ENCODE peak calls at places on chromosomes 2 and 18, in ten cellular contexts. D, U, R, G, I, E, B, Y, K and Z are unnamed samples.

GRCh38 chr2:152825834-152826233 is 107.4 kb downstream of the ARL6IP6 start:
- DNase-seq in D (peak; percentile 80), U (peak; percentile 22), R (no peak), G (peak; percentile 93), I (no peak), E (no peak), B (peak; percentile 63), Y (peak; percentile 14), K (no peak), Z (peak; percentile 57)

GRCh38 chr2:8039732-8040131 is 642.1 kb upstream of the ID2 start:
- DNase-seq in D (no peak), U (no peak), R (no peak), G (no peak), I (no peak), E (no peak), B (no peak), Y (no peak), K (no peak), Z (no peak)

GRCh38 chr18:76980663-76981387 is 151.8 kb downstream of the MBP start:
- DNase-seq in D (no peak), U (no peak), R (no peak), G (no peak), I (no peak), E (peak; percentile 15), B (no peak), Y (no peak), K (peak; percentile 6), Z (no peak)

GRCh38 chr18:72419914-72420313 is 124.2 kb downstream of the CBLN2 start:
- DNase-seq in D (no peak), U (no peak), R (no peak), G (peak; percentile 0), I (no peak), E (no peak), B (no peak), Y (peak; percentile 0), K (no peak), Z (no peak)

GRCh38 chr2:60439219-60439974 is 114.1 kb downstream of the BCL11A start:
- DNase-seq in D (no peak), U (peak; percentile 53), R (peak; percentile 70), G (no peak), I (no peak), E (no peak), B (no peak), Y (peak; percentile 6), K (peak; percentile 55), Z (no peak)

GRCh38 chr2:141557329-141558098 is 573.3 kb downstream of the LRP1B start:
- DNase-seq in D (peak; percentile 51), U (peak; percentile 90), R (no peak), G (peak; percentile 90), I (no peak), E (peak; percentile 83), B (peak; percentile 90), Y (peak; percentile 64), K (no peak), Z (peak; percentile 57)

GRCh38 chr2:6773694-6774044 is 92.0 kb downstream of the CMPK2 start:
- DNase-seq in D (no peak), U (no peak), R (no peak), G (no peak), I (no peak), E (no peak), B (no peak), Y (no peak), K (no peak), Z (no peak)

GRCh38 chr18:76234559-76234958 is 260.5 kb downstream of the ZNF516 start:
- DNase-seq in D (no peak), U (peak; percentile 9), R (no peak), G (no peak), I (no peak), E (no peak), B (no peak), Y (peak; percentile 16), K (no peak), Z (peak; percentile 25)

GRCh38 chr2:210623506-210623905 is 67.1 kb downstream of the CPS1 start:
- DNase-seq in D (no peak), U (no peak), R (no peak), G (no peak), I (no peak), E (no peak), B (no peak), Y (no peak), K (no peak), Z (no peak)

GRCh38 chr18:3248670-3249359 is 1.2 kb downstream of the MYL12A start:
- DNase-seq in D (no peak), U (peak; percentile 75), R (no peak), G (peak; percentile 70), I (no peak), E (peak; percentile 70), B (no peak), Y (peak; percentile 68), K (no peak), Z (peak; percentile 72)

DNA sequence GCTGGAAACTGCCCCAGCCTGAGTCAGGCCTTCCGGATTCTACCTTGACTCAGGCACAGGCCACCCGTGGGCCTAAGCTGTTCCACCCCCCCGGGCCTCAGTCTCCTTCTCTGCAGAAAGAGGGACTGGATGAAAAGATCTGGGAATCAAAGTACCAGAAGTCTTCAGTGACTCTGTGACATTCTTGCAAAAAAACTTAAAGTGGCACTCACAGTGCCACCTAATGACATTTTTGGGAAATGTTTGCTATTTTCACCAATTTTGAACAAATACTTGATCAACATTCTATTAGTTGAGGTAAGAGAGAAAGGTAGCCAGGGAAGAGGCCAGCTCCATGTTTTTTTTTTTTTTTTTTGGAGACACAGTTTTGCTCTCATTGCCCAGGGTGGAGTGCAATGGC is 48.3 kb upstream of the ACAA2 start:
- DNase-seq in D (no peak), U (no peak), R (no peak), G (peak; percentile 4), I (no peak), E (peak; percentile 7), B (no peak), Y (peak; percentile 20), K (no peak), Z (no peak)
- TF ChIP-seq CTCF in D (peak; percentile 49), U (peak; percentile 37), R (peak; percentile 34), G (peak; percentile 52), I (peak; percentile 50), E (peak; percentile 25), B (peak; percentile 6), Y (peak; percentile 27), K (peak; percentile 20), Z (peak; percentile 32)

GRCh38 chr2:62202729-62203128 is 6.8 kb downstream of the B3GNT2 start:
- DNase-seq in D (no peak), U (no peak), R (no peak), G (no peak), I (no peak), E (no peak), B (no peak), Y (no peak), K (no peak), Z (no peak)
- H3K4me3 ChIP-seq in D (no peak overlapping the region), U (no peak overlapping the region), R (no peak overlapping the region), G (no peak overlapping the region), I (no peak overlapping the region), E (no peak overlapping the region), B (no peak overlapping the region), Y (no peak overlapping the region), K (no peak overlapping the region), Z (no peak overlapping the region)

DNA sequence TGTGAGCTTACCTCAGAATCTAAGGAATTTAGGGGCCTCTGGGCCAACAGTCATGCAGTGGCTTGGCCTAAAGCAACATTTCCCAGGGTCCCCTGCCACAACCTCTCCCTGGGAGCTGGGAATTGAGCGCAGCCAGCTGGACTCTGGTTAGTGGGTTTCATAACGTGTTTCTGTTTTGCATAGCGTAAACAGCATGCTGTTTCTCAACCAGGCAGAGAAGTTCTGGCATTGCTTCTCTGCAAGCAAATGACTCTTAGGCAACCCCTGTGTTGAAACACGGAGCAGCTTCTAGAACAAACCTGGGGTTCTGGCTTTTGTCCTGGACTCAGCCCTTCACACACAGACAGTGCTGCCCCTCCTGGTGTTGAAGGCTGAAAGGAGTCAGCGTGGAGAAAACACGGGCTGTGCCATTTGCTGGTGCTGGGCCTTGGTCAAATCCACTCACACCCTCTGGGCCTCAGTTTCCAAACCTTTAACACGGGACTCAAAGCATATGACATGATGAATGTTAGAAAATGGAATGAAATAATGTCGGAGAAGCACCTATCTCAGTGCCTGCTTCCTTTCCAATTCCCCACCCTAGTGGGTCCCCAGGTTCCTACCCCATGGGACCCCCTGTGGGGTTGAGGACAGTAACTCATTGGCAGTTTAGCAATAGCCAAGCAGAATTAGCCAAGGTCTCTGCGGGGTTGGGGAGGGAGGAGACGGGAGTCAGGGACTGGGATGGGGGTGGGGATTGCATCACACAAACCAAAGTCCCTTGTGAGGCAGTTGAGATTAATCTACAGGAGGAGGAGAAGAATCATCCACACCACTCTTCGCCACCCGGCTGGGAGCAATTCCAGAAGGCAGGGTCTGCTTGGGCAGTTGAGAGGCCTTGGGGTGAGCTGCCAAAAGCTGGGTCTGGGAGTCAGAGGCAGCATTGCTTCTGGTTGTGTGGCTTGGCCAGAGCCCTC is 30.2 kb upstream of the IL1R2 start:
- DNase-seq in D (peak; percentile 76), U (peak; percentile 100), R (peak; percentile 77), G (peak; percentile 100), I (no peak), E (peak; percentile 100), B (peak; percentile 41), Y (peak; percentile 100), K (peak; percentile 73), Z (peak; percentile 100)
- TF ChIP-seq CTCF in D (peak; percentile 36), U (peak; percentile 41), R (no peak), G (peak; percentile 50), I (no peak), E (peak; percentile 47), B (no peak), Y (peak; percentile 30), K (no peak), Z (peak; percentile 45)

DNA sequence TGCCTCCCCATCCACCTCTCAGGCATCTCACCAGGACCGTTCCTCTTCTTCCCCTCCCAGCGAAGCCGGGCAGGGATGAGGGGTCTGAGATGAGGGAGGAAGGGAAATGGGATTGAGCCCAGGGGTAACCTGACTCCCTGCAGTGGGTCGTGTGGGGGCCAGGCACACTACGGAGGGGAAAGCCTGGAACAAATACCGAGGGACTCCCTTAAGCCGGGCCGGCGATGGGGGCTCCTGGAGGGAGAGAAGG is 250 bp upstream of the SPEG start:
- DNase-seq in D (no peak), U (no peak), R (no peak), G (no peak), I (no peak), E (no peak), B (no peak), Y (no peak), K (no peak), Z (no peak)
- H3K4me3 ChIP-seq in D (no peak overlapping the region), U (peak overlapping the region; percentile 37), R (no peak overlapping the region), G (no peak overlapping the region), I (no peak overlapping the region), E (no peak overlapping the region), B (no peak overlapping the region), Y (no peak overlapping the region), K (no peak overlapping the region), Z (no peak overlapping the region)

DNA sequence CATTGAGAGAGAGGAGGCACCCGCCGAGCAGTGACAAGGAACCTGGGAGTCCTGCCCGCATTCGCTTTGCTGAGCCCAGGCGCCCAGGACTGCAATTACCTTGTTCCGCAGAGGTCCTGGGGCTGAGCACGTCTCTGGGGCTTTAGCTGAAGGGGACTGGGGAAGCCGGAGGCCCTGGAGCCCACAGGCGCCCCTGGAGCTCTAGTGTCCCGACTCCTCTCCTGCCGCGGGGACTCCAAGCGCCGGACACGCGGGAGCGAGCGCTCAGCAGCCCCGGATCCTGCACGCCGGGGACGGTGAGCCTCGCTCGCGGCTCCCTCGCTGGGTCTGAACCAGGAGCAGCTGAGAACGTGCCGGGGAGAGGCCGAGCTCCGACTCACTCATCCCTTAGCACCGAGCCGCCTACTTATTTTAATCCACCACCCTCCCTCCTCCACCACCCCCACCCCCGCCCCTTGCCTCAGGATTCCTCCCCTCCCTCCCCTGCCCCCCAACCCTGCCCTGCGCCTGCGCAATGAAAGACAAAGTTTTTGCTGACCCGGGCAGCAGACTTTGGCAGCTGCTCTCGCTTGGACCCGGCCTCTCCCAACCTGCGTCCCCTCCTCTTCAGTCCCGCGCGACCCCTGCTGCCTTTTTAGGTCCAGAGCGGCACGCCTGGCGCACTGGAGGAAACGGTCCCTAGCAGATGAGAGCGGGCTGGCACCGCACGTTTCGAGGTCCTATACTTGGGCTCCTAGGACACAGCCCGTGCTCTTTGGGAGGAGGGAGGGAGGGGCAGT is at the start of gene OSR1:
- DNase-seq in D (no peak), U (peak; percentile 89), R (no peak), G (peak; percentile 84), I (no peak), E (peak; percentile 91), B (no peak), Y (peak; percentile 90), K (peak; percentile 59), Z (peak; percentile 91)
- TF ChIP-seq CTCF in D (no peak), U (no peak), R (no peak), G (no peak), I (no peak), E (no peak), B (no peak), Y (no peak), K (no peak), Z (no peak)